ENCODE peak calls at places on chromosomes 12 and 14, in seven cellular contexts. W, C, Z, D, G, N and B are unnamed samples.

GRCh38 chr12:31999692-32000091 is 40.5 kb downstream of the RESF1 start:
- DNase-seq in W (no peak), C (peak; percentile 6), Z (no peak), D (no peak), G (no peak), N (no peak), B (no peak)

GRCh38 chr12:65637774-65638173 is 186.5 kb upstream of the HMGA2 start:
- DNase-seq in W (peak; percentile 70), C (peak; percentile 58), Z (no peak), D (no peak), G (peak; percentile 55), N (peak; percentile 70), B (no peak)

GRCh38 chr12:131076277-131076676 is 122.6 kb downstream of the ADGRD1 start:
- DNase-seq in W (no peak), C (no peak), Z (no peak), D (no peak), G (no peak), N (no peak), B (no peak)

GRCh38 chr14:67426983-67427601 is 15.1 kb upstream of the PLEK2 start:
- DNase-seq in W (peak; percentile 68), C (peak; percentile 80), Z (peak; percentile 85), D (peak; percentile 79), G (peak; percentile 86), N (peak; percentile 85), B (peak; percentile 48)

GRCh38 chr12:6551496-6552139 is 4.2 kb downstream of the IFFO1 start:
- DNase-seq in W (peak; percentile 73), C (peak; percentile 73), Z (peak; percentile 76), D (peak; percentile 67), G (peak; percentile 80), N (peak; percentile 77), B (no peak)

GRCh38 chr12:57591567-57592325 is 754 bp downstream of the PIP4K2C start:
- DNase-seq in W (no peak), C (no peak), Z (peak; percentile 53), D (peak; percentile 38), G (peak; percentile 23), N (peak; percentile 37), B (no peak)

GRCh38 chr14:76963366-76963765 is 65.1 kb downstream of the IRF2BPL start:
- DNase-seq in W (no peak), C (no peak), Z (no peak), D (no peak), G (no peak), N (no peak), B (no peak)

GRCh38 chr12:10235761-10236631 is 23.3 kb downstream of the GABARAPL1 start:
- DNase-seq in W (peak; percentile 23), C (peak; percentile 39), Z (no peak), D (no peak), G (peak; percentile 51), N (peak; percentile 43), B (no peak)

GRCh38 chr14:94051115-94051514 is 25.0 kb downstream of the OTUB2 start:
- DNase-seq in W (peak; percentile 29), C (peak; percentile 65), Z (no peak), D (no peak), G (peak; percentile 67), N (peak; percentile 60), B (no peak)

GRCh38 chr12:47777741-47778558 is 4.9 kb downstream of the SLC48A1 start:
- DNase-seq in W (no peak), C (no peak), Z (peak; percentile 67), D (peak; percentile 41), G (no peak), N (no peak), B (no peak)

GRCh38 chr12:55974308-55974724 is 438 bp downstream of the RAB5B start:
- DNase-seq in W (peak; percentile 29), C (peak; percentile 49), Z (no peak), D (peak; percentile 65), G (no peak), N (peak; percentile 67), B (no peak)

GRCh38 chr12:116928504-116928903 is 17.8 kb downstream of the FBXW8 start:
- DNase-seq in W (no peak), C (no peak), Z (no peak), D (no peak), G (no peak), N (no peak), B (no peak)

GRCh38 chr12:116927244-116927940 is 16.6 kb downstream of the FBXW8 start:
- DNase-seq in W (no peak), C (no peak), Z (no peak), D (no peak), G (no peak), N (no peak), B (no peak)

GRCh38 chr12:116929885-116930284 is 19.1 kb downstream of the FBXW8 start:
- DNase-seq in W (no peak), C (no peak), Z (no peak), D (no peak), G (no peak), N (no peak), B (no peak)

GRCh38 chr12:116924558-116925453 is 14.1 kb downstream of the FBXW8 start:
- DNase-seq in W (peak; percentile 76), C (peak; percentile 94), Z (no peak), D (peak; percentile 45), G (peak; percentile 76), N (peak; percentile 86), B (peak; percentile 28)

DNA sequence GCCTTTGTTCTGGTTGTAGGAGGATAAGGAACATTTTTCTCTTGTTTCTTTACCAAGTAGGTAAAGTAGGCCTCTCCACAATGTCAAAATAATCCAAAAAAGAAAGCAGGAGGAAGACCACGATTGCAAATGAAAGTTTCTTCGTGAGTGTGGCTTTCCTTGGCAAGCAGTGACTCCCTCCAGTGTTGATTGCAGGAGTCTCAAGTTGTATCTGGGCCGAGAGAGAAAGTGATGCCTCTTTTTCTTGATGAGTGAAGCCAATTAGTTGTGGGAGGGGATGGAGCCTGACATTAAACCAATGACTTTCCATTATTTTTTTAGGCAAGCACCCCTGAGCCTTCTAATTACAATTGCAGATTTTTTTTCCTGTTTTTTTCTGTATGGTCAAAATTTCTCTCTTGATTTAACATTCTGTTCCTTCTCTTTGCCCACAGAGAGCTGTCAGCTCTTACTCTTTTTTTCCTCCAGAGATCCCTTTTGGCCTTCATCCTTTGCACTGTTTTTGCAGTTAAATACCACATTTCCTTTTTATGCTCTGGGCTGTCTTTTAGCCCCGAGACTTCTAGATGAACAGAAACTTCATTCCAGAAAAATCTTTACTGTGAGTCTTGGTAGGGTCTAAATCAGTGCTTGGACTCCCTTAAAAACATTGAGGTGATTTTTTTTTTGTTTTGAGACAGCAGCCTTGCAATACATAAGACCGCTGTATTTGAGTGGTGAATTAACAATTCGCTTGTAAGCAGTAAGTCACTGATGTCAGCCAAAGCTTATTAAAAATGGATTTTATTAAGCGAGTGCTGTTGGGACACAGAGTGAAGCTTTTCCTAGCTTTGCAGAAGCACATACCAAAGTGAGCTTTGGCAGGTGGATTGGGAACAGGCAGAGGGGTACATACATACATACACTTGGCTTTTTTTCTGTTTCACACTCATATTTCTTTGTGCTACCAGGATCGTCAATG is 15.8 kb downstream of the FBXW8 start:
- DNase-seq in W (no peak), C (no peak), Z (no peak), D (no peak), G (no peak), N (no peak), B (no peak)
- TF ChIP-seq CTCF in W (no peak), C (no peak), Z (no peak), D (no peak), G (peak; percentile 11), N (no peak), B (no peak)

GRCh38 chr12:2641209-2641608 is 153.6 kb upstream of the FKBP4 start:
- DNase-seq in W (peak; percentile 7), C (peak; percentile 51), Z (no peak), D (peak; percentile 70), G (peak; percentile 31), N (no peak), B (no peak)

GRCh38 chr12:2642176-2642892 is 152.4 kb upstream of the FKBP4 start:
- DNase-seq in W (no peak), C (no peak), Z (no peak), D (no peak), G (no peak), N (no peak), B (no peak)

GRCh38 chr12:2642896-2643425 is 151.8 kb upstream of the FKBP4 start:
- DNase-seq in W (no peak), C (no peak), Z (no peak), D (no peak), G (no peak), N (no peak), B (no peak)

GRCh38 chr12:2640709-2641108 is 154.1 kb upstream of the FKBP4 start:
- DNase-seq in W (peak; percentile 97), C (peak; percentile 98), Z (no peak), D (peak; percentile 86), G (peak; percentile 95), N (peak; percentile 61), B (peak; percentile 84)

GRCh38 chr12:2641761-2642160 is 153.0 kb upstream of the FKBP4 start:
- DNase-seq in W (no peak), C (no peak), Z (no peak), D (no peak), G (no peak), N (no peak), B (no peak)
- TF ChIP-seq CTCF in W (no peak), C (no peak), Z (no peak), D (no peak), G (no peak), N (no peak), B (no peak)

GRCh38 chr12:45587877-45588530 is 141.5 kb upstream of the ARID2 start:
- DNase-seq in W (peak; percentile 11), C (no peak), Z (no peak), D (no peak), G (no peak), N (peak; percentile 42), B (no peak)
- TF ChIP-seq CTCF in W (no peak), C (no peak), Z (peak; percentile 28), D (no peak), G (no peak), N (no peak), B (no peak)

GRCh38 chr14:100032749-100033148 is 32.5 kb upstream of the EVL start:
- DNase-seq in W (no peak), C (no peak), Z (no peak), D (no peak), G (no peak), N (no peak), B (no peak)

GRCh38 chr14:100027771-100028490 is 37.3 kb upstream of the EVL start:
- DNase-seq in W (no peak), C (peak; percentile 63), Z (no peak), D (no peak), G (peak; percentile 47), N (no peak), B (no peak)

GRCh38 chr14:100030441-100031153 is 34.6 kb upstream of the EVL start:
- DNase-seq in W (peak; percentile 88), C (peak; percentile 97), Z (no peak), D (no peak), G (peak; percentile 91), N (peak; percentile 88), B (peak; percentile 63)

GRCh38 chr14:100031506-100032281 is 33.5 kb upstream of the EVL start:
- DNase-seq in W (peak; percentile 97), C (peak; percentile 99), Z (no peak), D (peak; percentile 34), G (peak; percentile 99), N (peak; percentile 98), B (peak; percentile 89)

DNA sequence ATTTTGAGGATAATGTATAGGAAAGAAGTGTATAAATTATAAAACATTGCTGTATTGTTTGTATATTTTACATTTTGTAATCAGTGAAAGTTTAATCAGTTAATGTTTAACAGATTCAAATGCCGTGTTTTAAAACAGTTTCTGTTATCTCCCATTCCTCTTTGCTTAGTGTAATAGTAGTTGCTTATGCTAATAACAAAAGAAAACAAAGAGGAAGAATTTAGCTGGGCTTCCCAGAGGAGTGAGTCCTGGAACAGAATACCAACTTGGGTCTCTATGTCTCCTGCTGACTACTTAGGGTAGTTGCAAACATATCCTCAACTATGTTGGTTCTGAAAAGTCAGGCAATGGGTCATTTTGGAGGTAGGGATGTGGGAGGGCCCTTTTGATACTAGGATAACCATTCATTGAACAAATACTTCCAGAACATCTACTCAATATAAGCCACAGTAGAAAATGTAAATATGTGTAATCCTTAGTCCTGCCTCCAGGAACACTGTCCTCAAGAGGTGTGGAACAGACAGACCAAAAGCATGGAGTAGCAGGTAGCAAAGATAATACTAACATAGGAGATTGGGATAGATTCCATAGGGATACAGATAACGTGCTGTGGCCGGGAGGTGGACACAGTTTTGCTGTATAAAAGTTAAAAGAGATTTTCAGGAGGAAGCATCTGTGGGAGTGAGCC is 36.1 kb upstream of the EVL start:
- DNase-seq in W (no peak), C (peak; percentile 20), Z (no peak), D (no peak), G (peak; percentile 76), N (no peak), B (no peak)
- TF ChIP-seq CTCF in W (no peak), C (peak; percentile 9), Z (no peak), D (no peak), G (peak; percentile 21), N (no peak), B (no peak)